ENCODE peak calls at places on chromosomes 11 and 22, in seven cellular contexts. One of them, this sample, is unnamed.

GRCh38 chr11:614583-615452 is 932 bp downstream of the IRF7 start:
- DNase-seq in bronchial epithelial cell: no peak
- DNase-seq in GM12878: no peak
- DNase-seq in fibroblast of villous mesenchyme: no peak
- DNase-seq in choroid plexus epithelial cell: no peak
- DNase-seq in astrocyte of the spinal cord: no peak
- DNase-seq in foreskin fibroblast: no peak
- DNase-seq in this sample: no peak

GRCh38 chr11:125773516-125773915 is 5.1 kb downstream of the PATE2 start:
- DNase-seq in bronchial epithelial cell: no peak
- DNase-seq in GM12878: no peak
- DNase-seq in fibroblast of villous mesenchyme: no peak
- DNase-seq in choroid plexus epithelial cell: peak
- DNase-seq in astrocyte of the spinal cord: no peak
- DNase-seq in foreskin fibroblast: no peak
- DNase-seq in this sample: no peak

GRCh38 chr11:121652982-121653381 is 200.2 kb upstream of the SORL1-AS1 start:
- DNase-seq in bronchial epithelial cell: no peak
- DNase-seq in GM12878: no peak
- DNase-seq in fibroblast of villous mesenchyme: no peak
- DNase-seq in choroid plexus epithelial cell: peak
- DNase-seq in astrocyte of the spinal cord: peak
- DNase-seq in foreskin fibroblast: no peak
- DNase-seq in this sample: no peak

GRCh38 chr22:24355574-24355973 is 71.8 kb upstream of the ADORA2A start:
- DNase-seq in bronchial epithelial cell: no peak
- DNase-seq in GM12878: no peak
- DNase-seq in fibroblast of villous mesenchyme: peak
- DNase-seq in choroid plexus epithelial cell: peak
- DNase-seq in astrocyte of the spinal cord: no peak
- DNase-seq in foreskin fibroblast: no peak
- DNase-seq in this sample: no peak

GRCh38 chr11:68386331-68386978 is 74.1 kb downstream of the LRP5 start:
- DNase-seq in bronchial epithelial cell: no peak
- DNase-seq in GM12878: no peak
- DNase-seq in fibroblast of villous mesenchyme: no peak
- DNase-seq in choroid plexus epithelial cell: no peak
- DNase-seq in astrocyte of the spinal cord: no peak
- DNase-seq in foreskin fibroblast: no peak
- DNase-seq in this sample: no peak

GRCh38 chr11:105193260-105193659 is 53.7 kb upstream of the CARD18 start:
- DNase-seq in bronchial epithelial cell: no peak
- DNase-seq in GM12878: no peak
- DNase-seq in fibroblast of villous mesenchyme: no peak
- DNase-seq in choroid plexus epithelial cell: no peak
- DNase-seq in astrocyte of the spinal cord: no peak
- DNase-seq in foreskin fibroblast: no peak
- DNase-seq in this sample: no peak

GRCh38 chr11:2750101-2750509 is 50.3 kb upstream of the KCNQ1OT1 start:
- DNase-seq in bronchial epithelial cell: no peak
- DNase-seq in GM12878: no peak
- DNase-seq in fibroblast of villous mesenchyme: no peak
- DNase-seq in choroid plexus epithelial cell: no peak
- DNase-seq in astrocyte of the spinal cord: no peak
- DNase-seq in foreskin fibroblast: no peak
- DNase-seq in this sample: no peak

GRCh38 chr11:128892866-128893565 is 1.9 kb downstream of the KCNJ5 start:
- DNase-seq in bronchial epithelial cell: peak
- DNase-seq in GM12878: no peak
- DNase-seq in fibroblast of villous mesenchyme: peak
- DNase-seq in choroid plexus epithelial cell: no peak
- DNase-seq in astrocyte of the spinal cord: no peak
- DNase-seq in foreskin fibroblast: no peak
- DNase-seq in this sample: no peak

GRCh38 chr11:76185931-76186401 is 20.3 kb downstream of the WNT11 start:
- DNase-seq in bronchial epithelial cell: no peak
- DNase-seq in GM12878: no peak
- DNase-seq in fibroblast of villous mesenchyme: peak
- DNase-seq in choroid plexus epithelial cell: peak
- DNase-seq in astrocyte of the spinal cord: peak
- DNase-seq in foreskin fibroblast: peak
- DNase-seq in this sample: no peak

GRCh38 chr11:17722000-17722643 is 2.8 kb downstream of the MYOD1 start:
- DNase-seq in bronchial epithelial cell: peak
- DNase-seq in GM12878: no peak
- DNase-seq in fibroblast of villous mesenchyme: no peak
- DNase-seq in choroid plexus epithelial cell: peak
- DNase-seq in astrocyte of the spinal cord: peak
- DNase-seq in foreskin fibroblast: no peak
- DNase-seq in this sample: no peak

GRCh38 chr11:76794371-76795284 is 11.5 kb downstream of the TSKU start:
- DNase-seq in bronchial epithelial cell: no peak
- DNase-seq in GM12878: no peak
- DNase-seq in fibroblast of villous mesenchyme: no peak
- DNase-seq in choroid plexus epithelial cell: no peak
- DNase-seq in astrocyte of the spinal cord: no peak
- DNase-seq in foreskin fibroblast: no peak
- DNase-seq in this sample: no peak

GRCh38 chr11:44979536-44980399 is 29.1 kb upstream of the TP53I11 start:
- DNase-seq in bronchial epithelial cell: peak
- DNase-seq in GM12878: no peak
- DNase-seq in fibroblast of villous mesenchyme: no peak
- DNase-seq in choroid plexus epithelial cell: no peak
- DNase-seq in astrocyte of the spinal cord: no peak
- DNase-seq in foreskin fibroblast: no peak
- DNase-seq in this sample: no peak

GRCh38 chr22:35399114-35399677 is 744 bp upstream of the MCM5 start:
- DNase-seq in bronchial epithelial cell: no peak
- DNase-seq in GM12878: no peak
- DNase-seq in fibroblast of villous mesenchyme: no peak
- DNase-seq in choroid plexus epithelial cell: no peak
- DNase-seq in astrocyte of the spinal cord: peak
- DNase-seq in foreskin fibroblast: no peak
- DNase-seq in this sample: no peak

GRCh38 chr22:50703726-50704509 is 31.3 kb downstream of the SHANK3 start:
- DNase-seq in bronchial epithelial cell: no peak
- DNase-seq in GM12878: no peak
- DNase-seq in fibroblast of villous mesenchyme: no peak
- DNase-seq in choroid plexus epithelial cell: no peak
- DNase-seq in astrocyte of the spinal cord: no peak
- DNase-seq in foreskin fibroblast: no peak
- DNase-seq in this sample: no peak

GRCh38 chr11:1391165-1392010 is 1.7 kb downstream of the BRSK2 start:
- DNase-seq in bronchial epithelial cell: no peak
- DNase-seq in GM12878: no peak
- DNase-seq in fibroblast of villous mesenchyme: no peak
- DNase-seq in choroid plexus epithelial cell: no peak
- DNase-seq in astrocyte of the spinal cord: no peak
- DNase-seq in foreskin fibroblast: no peak
- DNase-seq in this sample: no peak

GRCh38 chr22:47923011-47923427 is 1160.6 kb downstream of the TBC1D22A start:
- DNase-seq in bronchial epithelial cell: no peak
- DNase-seq in GM12878: no peak
- DNase-seq in fibroblast of villous mesenchyme: no peak
- DNase-seq in choroid plexus epithelial cell: no peak
- DNase-seq in astrocyte of the spinal cord: no peak
- DNase-seq in foreskin fibroblast: no peak
- DNase-seq in this sample: no peak

GRCh38 chr22:20428496-20429253 is 8.9 kb downstream of the SCARF2 start:
- DNase-seq in bronchial epithelial cell: no peak
- DNase-seq in GM12878: no peak
- DNase-seq in fibroblast of villous mesenchyme: no peak
- DNase-seq in choroid plexus epithelial cell: no peak
- DNase-seq in astrocyte of the spinal cord: no peak
- DNase-seq in foreskin fibroblast: no peak
- DNase-seq in this sample: peak

GRCh38 chr11:127454856-127455255 is 454.3 kb upstream of the KIRREL3 start:
- DNase-seq in bronchial epithelial cell: no peak
- DNase-seq in GM12878: no peak
- DNase-seq in fibroblast of villous mesenchyme: no peak
- DNase-seq in choroid plexus epithelial cell: no peak
- DNase-seq in astrocyte of the spinal cord: peak
- DNase-seq in foreskin fibroblast: no peak
- DNase-seq in this sample: no peak

GRCh38 chr11:5486421-5486820 is 2.1 kb upstream of the OR52D1 start:
- DNase-seq in bronchial epithelial cell: no peak
- DNase-seq in GM12878: no peak
- DNase-seq in fibroblast of villous mesenchyme: no peak
- DNase-seq in choroid plexus epithelial cell: no peak
- DNase-seq in astrocyte of the spinal cord: no peak
- DNase-seq in foreskin fibroblast: no peak
- DNase-seq in this sample: no peak

GRCh38 chr11:11155962-11156815 is 196.9 kb downstream of the CSNK2A3 start:
- DNase-seq in bronchial epithelial cell: no peak
- DNase-seq in GM12878: no peak
- DNase-seq in fibroblast of villous mesenchyme: no peak
- DNase-seq in choroid plexus epithelial cell: no peak
- DNase-seq in astrocyte of the spinal cord: no peak
- DNase-seq in foreskin fibroblast: no peak
- DNase-seq in this sample: peak

GRCh38 chr22:17097062-17097461 is 12.3 kb downstream of the IL17RA start:
- DNase-seq in bronchial epithelial cell: no peak
- DNase-seq in GM12878: no peak
- DNase-seq in fibroblast of villous mesenchyme: no peak
- DNase-seq in choroid plexus epithelial cell: no peak
- DNase-seq in astrocyte of the spinal cord: no peak
- DNase-seq in foreskin fibroblast: no peak
- DNase-seq in this sample: no peak

GRCh38 chr22:29251981-29252978 is 15.5 kb downstream of the RHBDD3 start:
- DNase-seq in bronchial epithelial cell: no peak
- DNase-seq in GM12878: no peak
- DNase-seq in fibroblast of villous mesenchyme: no peak
- DNase-seq in choroid plexus epithelial cell: no peak
- DNase-seq in astrocyte of the spinal cord: no peak
- DNase-seq in foreskin fibroblast: no peak
- DNase-seq in this sample: no peak

GRCh38 chr22:39721456-39722325 is 151.1 kb downstream of the CACNA1I start:
- DNase-seq in bronchial epithelial cell: no peak
- DNase-seq in GM12878: no peak
- DNase-seq in fibroblast of villous mesenchyme: no peak
- DNase-seq in choroid plexus epithelial cell: no peak
- DNase-seq in astrocyte of the spinal cord: no peak
- DNase-seq in foreskin fibroblast: no peak
- DNase-seq in this sample: no peak

GRCh38 chr11:112073941-112074811 is at the start of the genes NKAPD1 and PIH1D2:
- DNase-seq in bronchial epithelial cell: peak
- DNase-seq in GM12878: peak
- DNase-seq in fibroblast of villous mesenchyme: peak
- DNase-seq in choroid plexus epithelial cell: peak
- DNase-seq in astrocyte of the spinal cord: peak
- DNase-seq in foreskin fibroblast: peak
- DNase-seq in this sample: peak
- TF ChIP-seq CTCF in bronchial epithelial cell: no peak
- TF ChIP-seq CTCF in GM12878: no peak
- TF ChIP-seq CTCF in fibroblast of villous mesenchyme: peak
- TF ChIP-seq CTCF in choroid plexus epithelial cell: no peak
- TF ChIP-seq CTCF in astrocyte of the spinal cord: no peak
- TF ChIP-seq CTCF in foreskin fibroblast: no peak
- TF ChIP-seq CTCF in this sample: no peak

GRCh38 chr11:66784575-66784974 is 55.6 kb upstream of the SPTBN2 start:
- DNase-seq in bronchial epithelial cell: no peak
- DNase-seq in GM12878: no peak
- DNase-seq in fibroblast of villous mesenchyme: no peak
- DNase-seq in choroid plexus epithelial cell: no peak
- DNase-seq in astrocyte of the spinal cord: no peak
- DNase-seq in foreskin fibroblast: no peak
- DNase-seq in this sample: no peak

GRCh38 chr11:66787934-66788758 is 55.1 kb upstream of the RCE1 start:
- DNase-seq in bronchial epithelial cell: no peak
- DNase-seq in GM12878: no peak
- DNase-seq in fibroblast of villous mesenchyme: peak
- DNase-seq in choroid plexus epithelial cell: no peak
- DNase-seq in astrocyte of the spinal cord: no peak
- DNase-seq in foreskin fibroblast: no peak
- DNase-seq in this sample: no peak

DNA sequence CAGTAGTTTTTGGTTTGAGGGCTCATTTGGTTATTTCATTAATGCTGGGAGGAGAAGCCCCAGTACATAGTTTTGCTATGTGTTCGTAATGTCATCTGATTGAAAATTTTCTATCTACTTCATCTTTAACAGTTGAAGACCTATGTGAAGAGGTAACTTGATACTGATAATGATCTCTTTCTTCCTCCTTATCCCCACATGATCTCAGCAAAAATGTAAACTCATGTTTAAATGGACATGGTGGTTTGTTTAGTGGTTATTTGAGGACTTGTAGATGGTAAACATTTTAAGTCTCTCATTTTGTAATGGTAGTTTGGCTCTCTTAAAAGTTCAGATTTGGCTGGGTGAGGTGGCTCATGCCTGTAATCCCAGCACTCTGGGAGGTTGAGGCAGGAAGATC is 53.7 kb upstream of the SPTBN2 start:
- DNase-seq in bronchial epithelial cell: no peak
- DNase-seq in GM12878: no peak
- DNase-seq in fibroblast of villous mesenchyme: peak
- DNase-seq in choroid plexus epithelial cell: no peak
- DNase-seq in astrocyte of the spinal cord: no peak
- DNase-seq in foreskin fibroblast: no peak
- DNase-seq in this sample: no peak
- TF ChIP-seq CTCF in bronchial epithelial cell: no peak
- TF ChIP-seq CTCF in GM12878: no peak
- TF ChIP-seq CTCF in fibroblast of villous mesenchyme: no peak
- TF ChIP-seq CTCF in choroid plexus epithelial cell: no peak
- TF ChIP-seq CTCF in astrocyte of the spinal cord: no peak
- TF ChIP-seq CTCF in foreskin fibroblast: no peak
- TF ChIP-seq CTCF in this sample: no peak

GRCh38 chr11:23413057-23413456 is 552.8 kb upstream of the CCDC179 start:
- DNase-seq in bronchial epithelial cell: peak
- DNase-seq in GM12878: no peak
- DNase-seq in fibroblast of villous mesenchyme: no peak
- DNase-seq in choroid plexus epithelial cell: peak
- DNase-seq in astrocyte of the spinal cord: peak
- DNase-seq in foreskin fibroblast: no peak
- DNase-seq in this sample: no peak
- TF ChIP-seq CTCF in bronchial epithelial cell: no peak
- TF ChIP-seq CTCF in GM12878: no peak
- TF ChIP-seq CTCF in fibroblast of villous mesenchyme: no peak
- TF ChIP-seq CTCF in choroid plexus epithelial cell: no peak
- TF ChIP-seq CTCF in astrocyte of the spinal cord: no peak
- TF ChIP-seq CTCF in foreskin fibroblast: no peak
- TF ChIP-seq CTCF in this sample: no peak

GRCh38 chr11:64306876-64307622 is 1.7 kb downstream of the ESRRA start:
- DNase-seq in bronchial epithelial cell: no peak
- DNase-seq in GM12878: no peak
- DNase-seq in fibroblast of villous mesenchyme: peak
- DNase-seq in choroid plexus epithelial cell: no peak
- DNase-seq in astrocyte of the spinal cord: no peak
- DNase-seq in foreskin fibroblast: no peak
- DNase-seq in this sample: no peak
- TF ChIP-seq CTCF in bronchial epithelial cell: no peak
- TF ChIP-seq CTCF in GM12878: no peak
- TF ChIP-seq CTCF in fibroblast of villous mesenchyme: no peak
- TF ChIP-seq CTCF in choroid plexus epithelial cell: no peak
- TF ChIP-seq CTCF in astrocyte of the spinal cord: no peak
- TF ChIP-seq CTCF in foreskin fibroblast: no peak
- TF ChIP-seq CTCF in this sample: no peak